ENCODE peak calls at places on chromosome 6, in five cellular contexts. D, M, P, T and W are unnamed samples.

GRCh38 chr6:29651413-29652197 is 5.3 kb upstream of the MOG start:
- DNase-seq in D (peak), M (no peak), P (no peak), T (no peak), W (no peak)

GRCh38 chr6:55617272-55617671 is 38.3 kb upstream of the HMGCLL1 start:
- DNase-seq in D (peak), M (no peak), P (no peak), T (no peak), W (no peak)

GRCh38 chr6:75896526-75896925 is 147.5 kb downstream of the MYO6 start:
- DNase-seq in D (no peak), M (no peak), P (no peak), T (no peak), W (no peak)

GRCh38 chr6:27280540-27281000 is 31.5 kb downstream of the POM121L2 start:
- DNase-seq in D (no peak), M (no peak), P (no peak), T (no peak), W (no peak)

GRCh38 chr6:82951389-82951788 is 114.3 kb downstream of the UBE3D start:
- DNase-seq in D (no peak), M (no peak), P (no peak), T (no peak), W (no peak)

GRCh38 chr6:158027590-158028285 is 46.1 kb downstream of the SYNJ2 start:
- DNase-seq in D (no peak), M (no peak), P (no peak), T (peak), W (peak)

GRCh38 chr6:144758602-144759001 is 473.5 kb downstream of the UTRN start:
- DNase-seq in D (peak), M (no peak), P (no peak), T (no peak), W (no peak)

GRCh38 chr6:167471548-167471930 is 146.7 kb downstream of the TTLL2 start:
- DNase-seq in D (no peak), M (no peak), P (no peak), T (no peak), W (no peak)

GRCh38 chr6:74657033-74657432 is 548.8 kb downstream of the COL12A1 start:
- DNase-seq in D (no peak), M (no peak), P (no peak), T (no peak), W (no peak)

GRCh38 chr6:28725890-28726348 is 197.9 kb downstream of the TRIM27 start:
- DNase-seq in D (peak), M (no peak), P (no peak), T (no peak), W (no peak)

GRCh38 chr6:45650527-45651135 is 272.9 kb upstream of the SUPT3H start:
- DNase-seq in D (peak), M (no peak), P (no peak), T (no peak), W (no peak)

GRCh38 chr6:11525468-11526155 is 11.9 kb upstream of the TMEM170B start:
- DNase-seq in D (peak), M (peak), P (no peak), T (no peak), W (no peak)

GRCh38 chr6:107132330-107132954 is 17.1 kb upstream of the BEND3 start:
- DNase-seq in D (no peak), M (peak), P (no peak), T (no peak), W (no peak)

GRCh38 chr6:125191916-125192609 is 38.5 kb downstream of the TPD52L1 start:
- DNase-seq in D (peak), M (peak), P (peak), T (peak), W (no peak)

GRCh38 chr6:11277275-11278206 is 45.1 kb upstream of the NEDD9 start:
- DNase-seq in D (peak), M (peak), P (peak), T (no peak), W (no peak)

GRCh38 chr6:4405609-4406212 is 270.3 kb upstream of the ECI2 start:
- DNase-seq in D (no peak), M (no peak), P (no peak), T (no peak), W (no peak)

DNA sequence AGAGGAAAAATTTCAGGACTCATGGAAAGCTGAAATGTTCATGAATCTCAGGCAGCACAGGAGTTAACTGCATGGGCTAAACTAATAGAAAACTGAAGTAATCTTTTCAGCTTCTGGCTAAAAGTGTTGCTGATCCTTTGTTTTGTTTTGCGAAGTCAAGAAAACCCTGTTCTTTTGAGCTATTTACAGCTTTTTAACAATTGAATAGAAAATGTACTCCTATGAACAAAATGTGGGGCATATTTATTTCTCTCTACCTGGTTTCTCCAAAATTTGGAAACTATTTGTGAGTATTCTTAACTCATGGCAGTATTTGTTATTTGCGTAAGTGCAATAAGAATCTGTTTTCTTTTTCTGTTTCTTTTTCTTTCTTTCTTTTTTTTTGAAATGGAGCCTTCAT is 818.8 kb upstream of the CITED2 start:
- DNase-seq in D (no peak), M (no peak), P (peak), T (no peak), W (no peak)
- H3K4me3 ChIP-seq in D (no peak), M (no peak), P (no peak), T (no peak), W (no peak)

GRCh38 chr6:90295854-90296345 is 743 bp downstream of the BACH2 start:
- DNase-seq in D (peak), M (peak), P (peak), T (peak), W (peak)

GRCh38 chr6:90297124-90297865 is 652 bp upstream of the BACH2 start:
- DNase-seq in D (no peak), M (no peak), P (peak), T (peak), W (peak)

GRCh38 chr6:90294989-90295853 is 1.4 kb downstream of the BACH2 start:
- DNase-seq in D (peak), M (peak), P (no peak), T (peak), W (peak)

GRCh38 chr6:90297866-90298381 is 1.3 kb upstream of the BACH2 start:
- DNase-seq in D (no peak), M (no peak), P (no peak), T (no peak), W (no peak)

GRCh38 chr6:90296346-90297123 is at the start of gene BACH2:
- DNase-seq in D (peak), M (peak), P (peak), T (peak), W (peak)
- H3K4me3 ChIP-seq in D (peak), M (peak), P (peak), T (peak), W (peak)

GRCh38 chr6:165663283-165663735 is 268 bp upstream of the PDE10A start:
- DNase-seq in D (peak), M (peak), P (peak), T (peak), W (peak)
- H3K4me3 ChIP-seq in D (peak), M (peak), P (peak), T (peak), W (peak)

DNA sequence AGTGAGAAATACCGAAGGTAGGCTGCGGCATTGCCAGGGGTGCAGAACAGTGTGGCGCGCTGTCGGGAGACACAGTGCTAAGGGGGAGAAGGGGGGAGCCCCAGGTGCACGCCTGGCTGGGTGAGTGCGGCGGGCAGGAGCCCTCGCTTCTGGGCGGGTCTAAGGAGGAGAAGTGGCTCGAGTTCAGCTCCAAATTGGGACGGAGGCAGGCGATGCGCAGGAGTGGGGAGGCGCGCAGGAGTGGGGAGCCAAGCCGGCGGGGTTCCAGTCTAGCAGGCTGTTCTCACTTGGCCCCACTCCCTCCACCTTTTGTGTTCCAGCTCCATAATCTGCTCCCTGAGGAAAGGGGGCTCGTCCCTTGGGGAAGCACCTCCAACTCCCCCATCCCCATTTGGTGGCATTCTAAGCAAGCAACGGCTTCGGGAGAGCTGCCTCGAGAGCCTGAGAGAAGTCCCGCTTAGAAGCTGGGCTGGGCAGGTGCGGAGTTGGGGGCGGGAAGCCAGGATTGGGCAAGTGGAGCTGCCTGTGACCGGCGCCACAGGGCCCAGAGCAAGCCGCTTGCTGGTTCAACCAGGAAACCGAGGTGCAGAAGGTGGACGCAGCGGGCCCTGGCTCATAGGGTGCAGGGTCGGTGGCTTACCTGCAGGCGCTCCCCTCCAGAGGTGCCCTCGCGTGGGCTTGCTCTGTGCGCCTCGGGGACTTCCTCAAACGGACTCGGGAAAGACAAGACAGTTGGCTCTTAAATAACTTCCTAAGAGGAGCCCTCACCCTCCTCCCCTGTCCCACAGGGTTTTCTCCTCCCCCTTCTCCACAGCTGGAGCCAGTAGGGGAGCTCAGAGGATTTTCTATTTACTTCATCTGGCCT is at the start of gene F13A1:
- DNase-seq in D (no peak), M (peak), P (no peak), T (peak), W (peak)
- H3K4me3 ChIP-seq in D (no peak), M (no peak), P (peak), T (no peak), W (peak)